ENCODE peak calls at places on chromosome 14, in five cellular contexts. W is breast epithelium; K is CD4-positive, alpha-beta T cell; C is PC-9; U is left ventricle myocardium inferior. D is an unnamed sample. For H3K9me3, the result is how much of the 10 kb centered on the place peaks cover.

GRCh38 chr14:34872822-34873590 is 2.2 kb downstream of the BAZ1A start:
- DNase-seq in C (peak), U (no peak), W (no peak), K (no peak), D (peak)

GRCh38 chr14:37594238-37594915 is 672 bp downstream of the FOXA1 start:
- DNase-seq in W (peak), C (peak), U (no peak), K (no peak), D (peak)

GRCh38 chr14:23542261-23542660 is 9.3 kb downstream of the ZFHX2 start:
- DNase-seq in W (no peak), C (no peak), U (no peak), K (no peak), D (no peak)

GRCh38 chr14:100661340-100661712 is 65.4 kb upstream of the DLK1 start:
- DNase-seq in K (no peak), U (no peak), C (no peak), W (no peak), D (no peak)

GRCh38 chr14:22829661-22830328 is at the start of gene MRPL52:
- DNase-seq in K (peak), C (peak), W (peak), U (peak), D (no peak)

GRCh38 chr14:96271421-96271762 is 15.4 kb downstream of the BDKRB1 start:
- DNase-seq in C (no peak), U (no peak), K (no peak), W (no peak), D (no peak)

GRCh38 chr14:81638656-81639055 is 105.0 kb upstream of the SEL1L start:
- DNase-seq in U (no peak), W (no peak), C (no peak), K (no peak), D (no peak)

GRCh38 chr14:88998027-88998426 is 173.6 kb downstream of the TTC8 start:
- DNase-seq in C (no peak), U (no peak), W (no peak), K (no peak), D (no peak)

GRCh38 chr14:36317650-36318049 is 2.8 kb downstream of the MBIP start:
- DNase-seq in U (no peak), W (no peak), K (no peak), C (no peak), D (no peak)

GRCh38 chr14:96507723-96508122 is 5.5 kb downstream of the PAPOLA start:
- DNase-seq in U (no peak), K (no peak), C (no peak), W (no peak), D (no peak)

GRCh38 chr14:56145965-56146364 is 27.8 kb downstream of the PELI2 start:
- DNase-seq in C (no peak), K (no peak), U (no peak), W (no peak), D (no peak)

GRCh38 chr14:51095854-51096823 is 1.2 kb upstream of the TRIM9 start:
- DNase-seq in W (no peak), K (no peak), U (no peak), C (no peak), D (no peak)

GRCh38 chr14:35689000-35689460 is 120.1 kb downstream of the RALGAPA1 start:
- DNase-seq in U (no peak), K (no peak), W (no peak), C (no peak), D (no peak)

GRCh38 chr14:59698793-59699192 is 122.2 kb upstream of the CCDC175 start:
- DNase-seq in C (no peak), W (no peak), U (no peak), K (no peak), D (no peak)

GRCh38 chr14:60768602-60769001 is 34.0 kb downstream of the MNAT1 start:
- DNase-seq in W (no peak), C (no peak), U (no peak), K (no peak), D (no peak)

GRCh38 chr14:105247026-105247425 is 1.3 kb upstream of the BTBD6 start:
- DNase-seq in C (no peak), K (no peak), W (no peak), U (no peak), D (no peak)

GRCh38 chr14:55301722-55302121 is 30.5 kb downstream of the FBXO34 start:
- DNase-seq in K (no peak), W (no peak), U (no peak), C (no peak), D (no peak)

GRCh38 chr14:22887260-22887989 is 4.4 kb downstream of the REM2 start:
- DNase-seq in K (peak), C (peak), U (no peak), W (no peak), D (peak)

GRCh38 chr14:45028107-45028626 is 55.7 kb upstream of the PRPF39 start:
- DNase-seq in C (no peak), K (no peak), U (no peak), W (no peak), D (no peak)

GRCh38 chr14:20873370-20874177 is 17.6 kb upstream of the RNASE3 start:
- DNase-seq in U (peak), C (peak), W (peak), K (peak), D (no peak)

GRCh38 chr14:73717998-73718741 is 4.0 kb upstream of the PNMA1 start:
- DNase-seq in W (no peak), K (no peak), C (no peak), U (no peak), D (no peak)

GRCh38 chr14:73719361-73719760 is 5.2 kb upstream of the PNMA1 start:
- DNase-seq in W (no peak), C (no peak), K (no peak), U (no peak), D (no peak)

GRCh38 chr14:73718742-73719251 is 4.6 kb upstream of the PNMA1 start:
- DNase-seq in K (no peak), W (no peak), U (no peak), C (no peak), D (no peak)

GRCh38 chr14:73715707-73716106 is 1.5 kb upstream of the PNMA1 start:
- DNase-seq in C (no peak), K (no peak), U (no peak), W (no peak), D (no peak)

GRCh38 chr14:73717247-73717646 is 3.1 kb upstream of the PNMA1 start:
- DNase-seq in K (no peak), U (no peak), C (no peak), W (no peak), D (no peak)
- H3K27ac ChIP-seq in K (no peak), U (peak), C (no peak), W (peak), D (no peak)

DNA sequence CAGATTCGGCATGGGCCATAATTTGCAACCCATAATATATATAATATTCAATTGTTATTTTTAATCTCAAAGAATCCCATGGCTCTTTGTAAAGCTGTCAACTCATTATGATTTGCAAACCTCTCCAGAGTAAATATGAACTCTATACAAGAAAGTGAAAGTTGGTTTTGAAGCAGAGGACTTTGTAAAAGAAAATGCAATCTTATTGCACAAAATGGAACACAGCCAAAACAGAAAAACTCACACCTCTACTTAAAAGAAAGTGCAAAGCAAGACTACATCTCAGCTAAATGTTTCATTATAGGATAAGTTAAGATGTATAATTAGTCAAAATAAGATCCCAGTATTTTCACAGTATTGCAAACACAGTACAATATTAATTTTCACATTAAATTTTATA is 111.2 kb upstream of the FLRT2 start:
- DNase-seq in U (no peak), K (no peak), C (no peak), W (no peak), D (no peak)
- H3K9me3 ChIP-seq in U (under half), K (under half), C (under half), W (under half), D (under half)

GRCh38 chr14:68309631-68310030 is 483.2 kb downstream of the ZFP36L1 start:
- DNase-seq in W (no peak), K (no peak), C (no peak), U (no peak), D (no peak)

GRCh38 chr14:68312884-68313725 is 479.8 kb downstream of the ZFP36L1 start:
- DNase-seq in C (no peak), K (no peak), W (no peak), U (no peak), D (no peak)

GRCh38 chr14:68314642-68315041 is 478.2 kb downstream of the ZFP36L1 start:
- DNase-seq in W (no peak), U (no peak), C (no peak), K (no peak), D (no peak)

GRCh38 chr14:68309121-68309520 is 483.7 kb downstream of the ZFP36L1 start:
- DNase-seq in W (no peak), U (no peak), K (no peak), C (no peak), D (no peak)

GRCh38 chr14:68312300-68312699 is 480.6 kb downstream of the ZFP36L1 start:
- DNase-seq in C (no peak), W (no peak), U (no peak), K (no peak), D (no peak)
- H3K27ac ChIP-seq in C (no peak), W (no peak), U (no peak), K (no peak), D (no peak)

GRCh38 chr14:30572771-30573170 is 13.8 kb downstream of the G2E3 start:
- DNase-seq in K (no peak), U (no peak), W (no peak), C (no peak), D (no peak)
- H3K9me3 ChIP-seq in K (under half), U (under half), W (under half), C (under half), D (under half)

DNA sequence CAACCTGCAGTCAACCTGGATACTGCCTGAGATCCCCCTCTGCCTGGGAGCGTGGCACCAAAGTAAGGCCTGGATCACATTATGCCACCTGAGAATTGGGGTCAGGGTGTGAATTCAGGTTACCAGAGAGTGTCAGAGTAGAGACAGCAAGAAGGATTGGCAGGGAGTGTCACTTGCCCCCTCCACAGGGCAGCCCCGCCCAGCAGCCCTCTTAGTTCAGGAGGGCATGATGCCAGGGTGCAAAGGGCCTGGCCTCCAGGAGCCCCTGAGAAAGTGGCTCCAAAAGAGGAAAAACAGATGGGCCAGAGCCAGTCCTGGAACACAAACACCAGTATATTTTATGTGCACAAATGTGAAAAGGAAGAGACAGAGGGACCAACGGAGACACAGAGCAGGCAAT is 18.6 kb downstream of the TMEM229B start:
- DNase-seq in U (no peak), W (no peak), K (no peak), C (no peak), D (no peak)
- H3K27ac ChIP-seq in U (no peak), W (no peak), K (peak), C (no peak), D (no peak)

GRCh38 chr14:94342334-94342934 is 19.3 kb upstream of the SERPINA6 start:
- DNase-seq in K (no peak), U (peak), C (no peak), W (peak), D (peak)

GRCh38 chr14:94343238-94343637 is 20.1 kb upstream of the SERPINA6 start:
- DNase-seq in W (no peak), C (no peak), U (no peak), K (no peak), D (no peak)

GRCh38 chr14:94346841-94347240 is 23.7 kb upstream of the SERPINA6 start:
- DNase-seq in U (no peak), C (no peak), K (no peak), W (no peak), D (no peak)

GRCh38 chr14:94344389-94344788 is 21.3 kb upstream of the SERPINA6 start:
- DNase-seq in C (no peak), W (no peak), K (no peak), U (no peak), D (no peak)

GRCh38 chr14:94345344-94346072 is 22.4 kb upstream of the SERPINA6 start:
- DNase-seq in U (no peak), W (no peak), K (no peak), C (no peak), D (peak)
- H3K9me3 ChIP-seq in U (under half), W (under half), K (under half), C (under half), D (under half)

GRCh38 chr14:53356361-53357150 is 203.4 kb upstream of the DDHD1 start:
- DNase-seq in U (no peak), C (no peak), W (no peak), K (no peak), D (no peak)
- H3K27ac ChIP-seq in U (no peak), C (no peak), W (no peak), K (no peak), D (no peak)

DNA sequence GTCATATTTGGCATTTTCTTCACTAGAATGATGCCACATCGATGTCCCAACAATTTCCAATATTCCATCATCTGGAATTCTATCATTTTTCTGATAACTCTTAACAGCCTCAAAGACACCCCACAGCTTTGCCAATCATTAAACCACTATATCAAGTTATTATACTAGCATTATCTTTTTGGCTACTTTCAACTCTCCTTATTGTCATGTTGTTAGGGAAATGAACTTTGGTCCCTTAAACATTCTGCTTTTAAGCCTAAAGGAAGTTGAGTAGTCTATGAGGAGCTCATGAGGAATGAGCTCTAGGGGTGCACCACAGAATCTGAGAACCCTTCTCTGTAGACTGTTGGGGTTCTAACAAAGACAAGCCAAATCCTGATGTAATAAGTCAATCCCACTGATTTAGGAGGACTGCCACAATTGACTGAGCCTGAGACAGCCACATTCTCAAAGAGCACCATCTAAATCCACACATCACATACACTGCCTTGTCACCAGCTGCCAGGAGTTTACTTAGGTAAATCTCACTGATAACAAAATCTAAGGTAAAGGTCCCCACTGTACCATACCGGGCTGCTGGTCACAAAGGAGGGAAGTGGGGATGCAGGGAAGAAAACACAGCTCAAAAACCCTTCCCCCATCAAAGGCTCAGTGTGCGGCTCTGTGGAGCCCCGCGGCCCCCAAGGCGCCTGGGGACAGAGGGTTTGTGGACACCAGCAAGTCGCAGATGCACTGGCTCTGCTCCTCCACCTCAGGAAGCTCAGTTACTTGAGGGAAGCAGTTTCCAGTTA is 58.2 kb downstream of the SETD3 start:
- DNase-seq in C (no peak), K (no peak), W (no peak), U (no peak), D (no peak)
- H3K9me3 ChIP-seq in C (under half), K (under half), W (under half), U (under half), D (under half)

DNA sequence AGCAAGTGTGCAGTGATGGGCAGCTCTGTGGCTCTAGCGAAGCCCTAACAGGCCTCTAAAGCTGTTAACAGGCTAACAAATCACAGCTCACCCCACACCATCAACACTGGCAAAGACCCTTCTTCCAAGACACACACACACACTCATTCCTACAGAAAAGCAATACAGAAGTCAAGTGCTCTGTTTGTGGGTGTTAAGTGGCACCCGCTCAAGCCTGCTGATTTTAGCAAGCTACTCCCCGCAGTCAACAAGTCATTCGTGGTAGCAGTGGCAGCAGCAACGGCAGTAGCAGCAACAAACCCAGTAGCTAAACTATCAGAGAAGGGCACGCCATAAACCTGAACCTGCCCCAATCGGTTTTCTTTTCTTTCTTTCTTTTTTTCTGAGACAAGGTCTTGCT is 80.7 kb upstream of the GPR68 start:
- DNase-seq in W (no peak), C (no peak), U (no peak), K (no peak), D (no peak)
- H3K27ac ChIP-seq in W (peak), C (no peak), U (peak), K (peak), D (no peak)

GRCh38 chr14:98792171-98792570 is 479.8 kb downstream of the BCL11B start:
- DNase-seq in C (no peak), W (no peak), U (no peak), K (no peak), D (no peak)

GRCh38 chr14:98786456-98786855 is 485.5 kb downstream of the BCL11B start:
- DNase-seq in K (no peak), U (no peak), C (no peak), W (no peak), D (no peak)

GRCh38 chr14:98791661-98792060 is 480.3 kb downstream of the BCL11B start:
- DNase-seq in K (no peak), W (no peak), C (no peak), U (no peak), D (no peak)
- H3K9me3 ChIP-seq in K (under half), W (under half), C (under half), U (under half), D (under half)